ENCODE peak calls at places on chromosomes 16 and 17, in six cellular contexts. T, D, C, I, U and G are unnamed samples. For H3K4me1, the result is how much of the 10 kb centered on the place peaks cover.

GRCh38 chr16:49876716-49877129 is 20.8 kb upstream of the ZNF423 start:
- DNase-seq in T (peak), D (peak), C (peak), I (peak), U (peak), G (no peak)

GRCh38 chr17:63820963-63821561 is 6.2 kb upstream of the PSMC5 start:
- DNase-seq in T (no peak), D (no peak), C (no peak), I (no peak), U (no peak), G (no peak)

GRCh38 chr17:73209436-73209835 is 16.6 kb downstream of the COG1 start:
- DNase-seq in T (no peak), D (no peak), C (no peak), I (no peak), U (no peak), G (no peak)

GRCh38 chr16:14559809-14560227 is 70.2 kb downstream of the PARN start:
- DNase-seq in T (no peak), D (no peak), C (no peak), I (no peak), U (no peak), G (no peak)

GRCh38 chr17:68843522-68843921 is 111.7 kb downstream of the ABCA8 start:
- DNase-seq in T (no peak), D (no peak), C (no peak), I (no peak), U (no peak), G (no peak)

GRCh38 chr16:89563639-89564392 is 3.3 kb downstream of the RPL13 start:
- DNase-seq in T (no peak), D (no peak), C (no peak), I (no peak), U (no peak), G (no peak)

GRCh38 chr16:57268804-57269800 is 15.4 kb downstream of the PLLP start:
- DNase-seq in T (peak), D (no peak), C (peak), I (no peak), U (peak), G (no peak)

GRCh38 chr16:78288915-78289314 is 189.5 kb downstream of the WWOX start:
- DNase-seq in T (no peak), D (no peak), C (no peak), I (no peak), U (no peak), G (no peak)

GRCh38 chr16:85047867-85048455 is 20.4 kb downstream of the KIAA0513 start:
- DNase-seq in T (no peak), D (no peak), C (peak), I (no peak), U (no peak), G (no peak)

GRCh38 chr16:62041401-62041800 is 5.2 kb upstream of the CDH8 start:
- DNase-seq in T (no peak), D (peak), C (no peak), I (no peak), U (no peak), G (no peak)

GRCh38 chr17:21301593-21302550 is 17.4 kb downstream of the MAP2K3 start:
- DNase-seq in T (no peak), D (no peak), C (no peak), I (no peak), U (no peak), G (no peak)

GRCh38 chr16:17302213-17302612 is 168.5 kb downstream of the XYLT1 start:
- DNase-seq in T (no peak), D (no peak), C (no peak), I (no peak), U (no peak), G (no peak)

GRCh38 chr16:83899272-83899897 is 470 bp downstream of the MLYCD start:
- DNase-seq in T (peak), D (peak), C (peak), I (no peak), U (peak), G (no peak)

GRCh38 chr16:15513169-15513568 is 78.8 kb downstream of the BMERB1 start:
- DNase-seq in T (no peak), D (no peak), C (no peak), I (no peak), U (no peak), G (no peak)

GRCh38 chr16:86585821-86586611 is 7.7 kb downstream of the FOXL1 start:
- DNase-seq in T (no peak), D (peak), C (no peak), I (no peak), U (no peak), G (no peak)

GRCh38 chr16:89402962-89403361 is 87.4 kb downstream of the ANKRD11 start:
- DNase-seq in T (no peak), D (no peak), C (no peak), I (no peak), U (no peak), G (no peak)

GRCh38 chr16:88539261-88539651 is 30.9 kb upstream of the ZC3H18 start:
- DNase-seq in T (no peak), D (no peak), C (no peak), I (no peak), U (no peak), G (no peak)

GRCh38 chr16:88634141-88634993 is 4.0 kb upstream of the IL17C start:
- DNase-seq in T (no peak), D (no peak), C (peak), I (peak), U (no peak), G (peak)

GRCh38 chr17:72151565-72152391 is 31.0 kb downstream of the SOX9 start:
- DNase-seq in T (no peak), D (peak), C (peak), I (no peak), U (no peak), G (no peak)

GRCh38 chr16:89330177-89330856 is 112.8 kb downstream of the ZNF778 start:
- DNase-seq in T (no peak), D (peak), C (peak), I (no peak), U (no peak), G (no peak)

GRCh38 chr17:63445571-63446217 is 412 bp downstream of the CYB561 start:
- DNase-seq in T (no peak), D (peak), C (no peak), I (peak), U (no peak), G (no peak)

GRCh38 chr17:301681-302299 is 50.8 kb downstream of the RPH3AL start:
- DNase-seq in T (peak), D (peak), C (no peak), I (no peak), U (no peak), G (no peak)

GRCh38 chr17:2282297-2282873 is 21.2 kb downstream of the SMG6 start:
- DNase-seq in T (no peak), D (peak), C (peak), I (no peak), U (no peak), G (no peak)

GRCh38 chr16:74773431-74774222 is 993 bp downstream of the FA2H start:
- DNase-seq in T (no peak), D (peak), C (no peak), I (no peak), U (no peak), G (no peak)

GRCh38 chr16:81429045-81429521 is 15.5 kb upstream of the CMIP start:
- DNase-seq in T (no peak), D (peak), C (no peak), I (no peak), U (no peak), G (no peak)

GRCh38 chr17:28747046-28747691 is 3.4 kb downstream of the TRAF4 start:
- DNase-seq in T (no peak), D (peak), C (peak), I (no peak), U (peak), G (no peak)

GRCh38 chr16:78277374-78277773 is 177.9 kb downstream of the WWOX start:
- DNase-seq in T (no peak), D (no peak), C (no peak), I (no peak), U (no peak), G (no peak)

GRCh38 chr16:27475561-27475960 is 73.6 kb downstream of the IL21R start:
- DNase-seq in T (no peak), D (peak), C (no peak), I (no peak), U (no peak), G (no peak)

GRCh38 chr16:9077001-9077809 is 14.2 kb upstream of the HAPSTR1 start:
- DNase-seq in T (no peak), D (peak), C (peak), I (no peak), U (no peak), G (no peak)

GRCh38 chr17:47946929-47947397 is 5.6 kb downstream of the PNPO start:
- DNase-seq in T (no peak), D (peak), C (peak), I (peak), U (peak), G (no peak)

GRCh38 chr17:47945529-47946508 is 4.4 kb downstream of the PNPO start:
- DNase-seq in T (no peak), D (no peak), C (no peak), I (no peak), U (no peak), G (no peak)

GRCh38 chr17:47945080-47945479 is 3.7 kb downstream of the PNPO start:
- DNase-seq in T (no peak), D (no peak), C (no peak), I (peak), U (no peak), G (no peak)

GRCh38 chr17:47948706-47949196 is 7.4 kb downstream of the PNPO start:
- DNase-seq in T (no peak), D (peak), C (no peak), I (no peak), U (no peak), G (no peak)

GRCh38 chr17:47946516-47946915 is 5.1 kb downstream of the PNPO start:
- DNase-seq in T (no peak), D (no peak), C (no peak), I (no peak), U (no peak), G (no peak)
- H3K4me1 ChIP-seq in T (under half), D (under half), C (under half), I (under half), U (under half), G (under half)

DNA sequence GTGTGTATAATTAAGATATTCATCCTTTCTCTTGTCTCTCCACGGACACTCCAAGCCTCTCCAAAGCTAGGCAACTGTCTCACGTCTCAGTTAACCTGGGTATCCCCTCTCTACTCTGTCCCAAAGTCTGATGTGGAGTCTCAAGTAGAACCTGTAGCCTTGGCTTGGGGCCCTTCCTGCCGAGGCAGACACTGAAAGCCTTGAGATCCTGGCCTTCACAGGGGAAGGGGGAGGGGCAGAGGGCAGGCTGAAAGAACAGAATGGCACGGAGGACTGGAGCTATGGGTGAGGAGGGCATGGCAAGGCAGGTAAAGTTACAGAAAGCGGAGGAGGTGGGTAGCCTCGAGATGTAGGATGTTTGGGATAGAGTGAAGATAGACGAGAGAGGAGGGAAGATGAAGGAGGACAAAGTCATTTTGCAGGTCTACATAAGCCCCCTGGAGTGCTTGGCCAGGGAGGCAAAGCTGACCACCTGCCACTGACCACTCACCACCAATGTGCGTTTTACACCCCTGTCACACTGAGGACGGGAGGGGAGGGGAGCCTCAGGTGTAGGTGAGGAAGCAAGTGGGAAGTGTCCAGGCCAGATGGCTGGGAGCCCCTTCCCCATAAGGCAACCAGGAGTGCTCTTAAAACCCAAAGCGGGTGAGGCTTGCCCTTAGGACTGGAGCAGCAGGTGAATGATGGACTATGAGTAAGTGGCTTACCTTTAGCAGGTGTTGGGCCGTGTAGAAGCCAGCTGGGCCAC is 1.3 kb downstream of the FDXR start:
- DNase-seq in T (no peak), D (no peak), C (no peak), I (no peak), U (peak), G (no peak)
- H3K4me3 ChIP-seq in T (no peak), D (peak), C (peak), I (no peak), U (peak), G (peak)

GRCh38 chr17:30164531-30164930 is 47.9 kb downstream of the NSRP1 start:
- DNase-seq in T (no peak), D (no peak), C (no peak), I (no peak), U (no peak), G (no peak)
- H3K4me1 ChIP-seq in T (under half), D (under half), C (under half), I (under half), U (under half), G (under half)

GRCh38 chr17:74842599-74843351 is 16.9 kb downstream of the GRIN2C start:
- DNase-seq in T (no peak), D (peak), C (peak), I (peak), U (no peak), G (peak)
- H3K4me3 ChIP-seq in T (peak), D (peak), C (no peak), I (peak), U (peak), G (peak)

GRCh38 chr17:77379065-77379428 is 238.3 kb downstream of the SEC14L1 start:
- DNase-seq in T (no peak), D (no peak), C (no peak), I (no peak), U (no peak), G (no peak)
- H3K4me1 ChIP-seq in T (half or more), D (under half), C (under half), I (under half), U (half or more), G (under half)

GRCh38 chr17:45782889-45783592 is 1.1 kb upstream of the CRHR1 start:
- DNase-seq in T (no peak), D (no peak), C (peak), I (peak), U (no peak), G (no peak)
- H3K4me3 ChIP-seq in T (peak), D (peak), C (no peak), I (peak), U (peak), G (peak)

GRCh38 chr17:77419547-77420475 is 279.0 kb downstream of the SEC14L1 start:
- DNase-seq in T (peak), D (peak), C (peak), I (no peak), U (no peak), G (no peak)

GRCh38 chr17:77417575-77417974 is 276.8 kb downstream of the SEC14L1 start:
- DNase-seq in T (no peak), D (no peak), C (no peak), I (no peak), U (no peak), G (no peak)

GRCh38 chr17:77420476-77420803 is 279.7 kb downstream of the SEC14L1 start:
- DNase-seq in T (no peak), D (no peak), C (no peak), I (no peak), U (no peak), G (no peak)

GRCh38 chr17:77418609-77419008 is 277.8 kb downstream of the SEC14L1 start:
- DNase-seq in T (no peak), D (no peak), C (no peak), I (no peak), U (no peak), G (no peak)

DNA sequence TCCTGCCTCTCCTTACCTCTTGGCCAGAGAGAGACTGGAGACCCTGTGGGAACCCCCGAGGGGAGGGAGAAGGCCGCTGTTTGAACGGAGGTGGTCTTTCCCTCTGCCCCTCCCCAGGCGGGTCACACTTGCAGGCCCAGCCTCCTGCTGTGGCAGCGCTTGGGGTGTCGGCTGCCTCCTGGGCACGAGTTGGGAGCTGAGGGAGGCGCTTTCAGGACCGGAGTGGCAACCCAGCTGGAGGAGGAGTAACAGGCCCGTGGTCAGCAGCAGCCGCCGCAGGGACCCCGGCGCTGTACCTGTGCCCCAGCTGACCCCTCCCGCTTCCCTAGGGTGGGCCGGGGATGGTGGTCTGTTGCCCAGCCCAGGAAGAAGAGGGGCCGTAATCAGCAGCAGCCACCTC is 278.3 kb downstream of the SEC14L1 start:
- DNase-seq in T (no peak), D (no peak), C (no peak), I (no peak), U (no peak), G (no peak)
- H3K4me1 ChIP-seq in T (half or more), D (under half), C (under half), I (under half), U (half or more), G (under half)

GRCh38 chr17:50944054-50944901 is 78.1 kb upstream of the TOB1 start:
- DNase-seq in T (peak), D (peak), C (peak), I (peak), U (peak), G (peak)
- H3K4me3 ChIP-seq in T (peak), D (peak), C (peak), I (peak), U (peak), G (peak)

GRCh38 chr17:57544834-57545463 is 200.2 kb downstream of the CCDC182 start:
- DNase-seq in T (no peak), D (no peak), C (no peak), I (no peak), U (no peak), G (no peak)
- H3K4me1 ChIP-seq in T (under half), D (under half), C (under half), I (under half), U (under half), G (under half)